ENCODE peak calls at places on chromosomes 3 and 15, in six cellular contexts. H, B, K, M, N and W are unnamed samples.

GRCh38 chr3:100954199-100954935 is 38.9 kb downstream of the ABI3BP start:
- DNase-seq in B (no peak), M (no peak), K (no peak), N (no peak), H (no peak), W (no peak)

GRCh38 chr3:45491344-45491743 is 103.0 kb downstream of the LARS2 start:
- DNase-seq in N (no peak), M (no peak), H (no peak), K (no peak), B (no peak), W (no peak)

GRCh38 chr3:69236808-69237707 is 114.7 kb upstream of the LMOD3 start:
- DNase-seq in M (no peak), H (no peak), B (no peak), N (no peak), K (no peak), W (no peak)

GRCh38 chr15:90219421-90220141 is 14.2 kb downstream of the CIB1 start:
- DNase-seq in N (peak; percentile 73), B (no peak), H (peak; percentile 76), K (peak; percentile 66), M (no peak), W (no peak)

GRCh38 chr3:134249935-134250716 is 533 bp downstream of the RYK start:
- DNase-seq in H (peak; percentile 79), M (peak; percentile 81), N (peak; percentile 78), B (peak; percentile 28), K (peak; percentile 75), W (no peak)

GRCh38 chr3:72690646-72691045 is 157.6 kb downstream of the SHQ1 start:
- DNase-seq in H (peak; percentile 44), N (no peak), M (no peak), K (no peak), B (no peak), W (no peak)

GRCh38 chr15:76345269-76345879 is 8.8 kb downstream of the ISL2 start:
- DNase-seq in K (no peak), M (no peak), N (no peak), B (no peak), H (no peak), W (no peak)

GRCh38 chr3:71466483-71466882 is 117.0 kb downstream of the FOXP1 start:
- DNase-seq in H (no peak), N (no peak), M (no peak), K (no peak), B (no peak), W (no peak)

GRCh38 chr15:53808058-53808703 is 48.7 kb upstream of the WDR72 start:
- DNase-seq in K (no peak), H (peak; percentile 1), M (no peak), B (peak; percentile 3), N (no peak), W (no peak)

GRCh38 chr3:10526366-10526765 is 21.0 kb upstream of the ATP2B2 start:
- DNase-seq in B (no peak), M (no peak), H (no peak), K (peak; percentile 11), N (no peak), W (no peak)

GRCh38 chr3:181316481-181316880 is 326.9 kb upstream of the DNAJC19 start:
- DNase-seq in B (peak; percentile 11), K (no peak), N (no peak), H (peak; percentile 35), M (no peak), W (no peak)

GRCh38 chr15:72230197-72231065 is 559 bp downstream of the PKM start:
- DNase-seq in K (peak; percentile 93), M (peak; percentile 98), H (peak; percentile 91), N (peak; percentile 91), B (peak; percentile 91), W (no peak)

GRCh38 chr3:32975891-32976290 is 24.4 kb downstream of the CCR4 start:
- DNase-seq in B (no peak), K (no peak), M (no peak), N (no peak), H (no peak), W (no peak)

GRCh38 chr3:135623558-135623957 is 342.0 kb upstream of the PPP2R3A start:
- DNase-seq in N (no peak), K (no peak), H (no peak), B (no peak), M (no peak), W (no peak)

GRCh38 chr15:52133510-52134220 is 21.1 kb upstream of the BCL2L10 start:
- DNase-seq in M (no peak), H (no peak), K (no peak), N (no peak), B (no peak), W (no peak)

GRCh38 chr3:197564097-197564843 is 8.5 kb upstream of the BDH1 start:
- DNase-seq in M (no peak), B (no peak), N (no peak), H (peak; percentile 43), K (no peak), W (no peak)

GRCh38 chr3:114809668-114810413 is 337.2 kb downstream of the ZBTB20 start:
- DNase-seq in K (no peak), B (peak; percentile 74), M (no peak), H (no peak), N (no peak), W (no peak)

GRCh38 chr3:189316296-189317019 is 144.7 kb downstream of the TPRG1 start:
- DNase-seq in H (no peak), M (no peak), N (no peak), B (no peak), K (no peak), W (no peak)

GRCh38 chr3:197792019-197792647 is 1.1 kb downstream of the LRCH3 start:
- DNase-seq in N (no peak), K (no peak), M (no peak), B (peak; percentile 21), H (no peak), W (no peak)

GRCh38 chr3:66322436-66322835 is 101.6 kb downstream of the SLC25A26 start:
- DNase-seq in N (no peak), M (no peak), K (no peak), B (peak; percentile 15), H (no peak), W (no peak)

GRCh38 chr15:89171136-89172072 is 50.0 kb downstream of the RLBP1 start:
- DNase-seq in K (no peak), B (peak; percentile 63), N (no peak), H (peak; percentile 77), M (no peak), W (peak; percentile 70)

GRCh38 chr3:84444726-84445521 is 513.9 kb upstream of the CADM2 start:
- DNase-seq in B (no peak), K (no peak), N (no peak), M (no peak), H (no peak), W (no peak)

GRCh38 chr3:4993276-4994143 is 14.3 kb downstream of the BHLHE40 start:
- DNase-seq in N (no peak), H (no peak), B (no peak), K (no peak), M (no peak), W (no peak)

GRCh38 chr3:32110233-32110760 is 3.9 kb downstream of the GPD1L start:
- DNase-seq in M (no peak), K (no peak), N (no peak), H (no peak), B (no peak), W (no peak)

GRCh38 chr3:129068291-129068886 is 7.8 kb downstream of the GP9 start:
- DNase-seq in M (no peak), B (no peak), K (peak; percentile 72), H (no peak), N (no peak), W (no peak)

GRCh38 chr15:42691308-42691707 is 45.6 kb downstream of the CDAN1 start:
- DNase-seq in B (no peak), M (no peak), N (no peak), H (no peak), K (no peak), W (no peak)

GRCh38 chr15:67479781-67480180 is 41.1 kb upstream of the C15orf61 start:
- DNase-seq in M (no peak), N (no peak), H (no peak), B (peak; percentile 41), K (no peak), W (no peak)

GRCh38 chr15:58015565-58015964 is 49.9 kb downstream of the ALDH1A2 start:
- DNase-seq in B (peak; percentile 22), H (no peak), M (no peak), N (no peak), K (no peak), W (no peak)

GRCh38 chr3:126270145-126270811 is 86.9 kb downstream of the KLF15 start:
- DNase-seq in H (no peak), K (peak; percentile 93), N (peak; percentile 79), B (peak; percentile 75), M (peak; percentile 98), W (no peak)

GRCh38 chr3:172542089-172542488 is 18.9 kb upstream of the TNFSF10 start:
- DNase-seq in K (no peak), H (no peak), B (no peak), N (no peak), M (no peak), W (no peak)
- H3K27ac ChIP-seq in K (no peak overlapping the region), H (no peak overlapping the region), B (no peak overlapping the region), N (peak overlapping the region; percentile 24), M (peak overlapping the region; percentile 6), W (no peak overlapping the region)

GRCh38 chr3:159765025-159765859 is 223.4 kb upstream of the IL12A start:
- DNase-seq in K (peak; percentile 56), M (peak; percentile 97), B (peak; percentile 95), H (peak; percentile 76), N (peak; percentile 84), W (no peak)
- H3K27ac ChIP-seq in K (peak overlapping the region; percentile 64), M (peak overlapping the region; percentile 98), B (peak overlapping the region; percentile 98), H (no peak overlapping the region), N (peak overlapping the region; percentile 86), W (no peak overlapping the region)

DNA sequence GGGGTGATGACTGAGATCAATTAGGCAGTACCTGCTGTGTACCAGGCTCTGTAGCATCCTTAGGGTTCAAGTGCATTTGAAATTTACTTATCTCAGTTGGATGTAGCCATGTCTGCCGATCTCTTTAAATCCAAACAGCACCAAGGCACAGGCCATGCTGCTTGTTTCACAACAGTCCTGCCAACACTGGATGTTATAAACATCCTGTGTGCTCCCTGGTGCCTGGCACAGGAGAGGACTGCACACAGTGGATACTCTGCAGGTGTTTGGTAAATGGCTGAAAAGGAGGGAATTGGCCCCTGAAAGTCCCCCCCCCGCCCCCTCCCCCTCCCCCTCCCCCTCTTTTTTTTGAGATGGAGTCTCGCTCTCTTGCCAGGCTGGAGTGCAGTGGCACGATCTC is 27.0 kb downstream of the CTSH start:
- DNase-seq in H (no peak), B (no peak), N (no peak), K (no peak), M (no peak), W (no peak)
- H3K27ac ChIP-seq in H (no peak overlapping the region), B (no peak overlapping the region), N (no peak overlapping the region), K (no peak overlapping the region), M (peak overlapping the region; percentile 4), W (no peak overlapping the region)

DNA sequence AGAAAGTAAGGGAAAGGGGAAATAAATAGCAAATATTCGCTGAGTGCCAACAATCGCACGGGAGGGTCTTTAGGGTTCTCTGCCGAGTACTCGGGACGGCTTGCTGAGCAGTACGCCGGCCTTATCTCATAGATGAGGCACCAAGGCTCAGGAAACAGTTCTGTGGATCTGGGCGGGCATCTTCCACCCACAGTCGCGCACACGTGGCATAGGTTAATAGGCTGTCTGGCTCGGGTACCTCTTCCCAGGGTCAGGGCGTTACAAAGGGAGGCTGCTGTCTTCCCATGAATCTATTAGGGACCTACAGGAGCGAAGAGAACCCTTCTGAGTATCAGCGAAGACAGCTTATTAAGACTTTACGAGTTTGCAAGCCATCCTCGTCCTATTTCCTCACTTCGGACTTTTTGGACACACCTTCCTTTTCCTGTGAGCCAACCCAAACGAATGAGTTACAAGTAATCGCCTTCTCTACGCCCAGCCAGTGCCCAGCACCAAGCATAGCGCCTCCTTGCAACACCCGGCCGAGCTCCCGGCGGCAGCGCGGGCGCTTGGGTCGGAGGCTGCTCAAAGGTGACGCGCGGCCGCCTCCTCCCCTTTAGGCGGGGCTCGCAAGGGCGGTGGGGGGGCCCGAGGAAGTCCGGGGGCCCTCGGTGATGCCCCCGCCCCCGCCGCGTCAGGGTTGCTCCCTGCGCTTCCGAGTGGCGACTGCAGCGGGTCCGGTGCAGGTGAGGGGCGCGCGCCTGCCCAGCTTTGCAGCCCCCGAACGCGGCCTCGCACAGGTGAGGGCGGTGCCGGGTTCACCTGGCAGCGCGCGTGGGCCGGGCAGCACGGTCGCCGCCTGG is at the start of gene MCTP2:
- DNase-seq in H (peak; percentile 85), N (peak; percentile 85), M (peak; percentile 73), B (peak; percentile 56), K (peak; percentile 61), W (no peak)
- H3K27ac ChIP-seq in H (no peak within 1 kb of the TSS), N (no peak within 1 kb of the TSS), M (no peak within 1 kb of the TSS), B (peak within 1 kb of the TSS; percentile 53), K (no peak within 1 kb of the TSS), W (no peak within 1 kb of the TSS)